ENCODE peak calls at places on chromosome 17, in five cellular contexts. T is small intestine, F is NCI-H1092, Z is stomach, D is type B pancreatic cell. H is an unnamed sample.
A peak's percentile ranks its signal among the peaks of the same experiment; 100 is the strongest.

GRCh38 chr17:50562266-50563094 is 2.0 kb downstream of the CACNA1G start:
- DNase-seq in T (no peak), F (no peak), Z (no peak), D (no peak), H (no peak)

GRCh38 chr17:43599835-43600234 is 53.7 kb upstream of the ETV4 start:
- DNase-seq in T (no peak), F (no peak), Z (no peak), D (no peak), H (peak; percentile 37)

GRCh38 chr17:59046192-59046591 is 60.5 kb downstream of the TRIM37 start:
- DNase-seq in T (no peak), F (no peak), Z (no peak), D (no peak), H (no peak)

GRCh38 chr17:45093444-45094110 is 32.5 kb downstream of the NMT1 start:
- DNase-seq in T (no peak), F (no peak), Z (no peak), D (no peak), H (no peak)

GRCh38 chr17:65564793-65565192 is 3.3 kb upstream of the AXIN2 start:
- DNase-seq in T (peak; percentile 81), F (peak; percentile 51), Z (peak; percentile 55), D (no peak), H (no peak)

GRCh38 chr17:15966183-15966878 is 21.4 kb downstream of the ADORA2B start:
- DNase-seq in T (no peak), F (peak; percentile 42), Z (peak; percentile 72), D (no peak), H (no peak)

GRCh38 chr17:58311429-58311894 is 17.1 kb downstream of the TSPOAP1 start:
- DNase-seq in T (no peak), F (no peak), Z (no peak), D (no peak), H (no peak)

GRCh38 chr17:82892869-82893565 is 53.2 kb upstream of the ZNF750 start:
- DNase-seq in T (peak; percentile 58), F (no peak), Z (peak; percentile 77), D (no peak), H (no peak)

GRCh38 chr17:53570731-53571130 is 252.0 kb upstream of the KIF2B start:
- DNase-seq in T (no peak), F (no peak), Z (no peak), D (no peak), H (peak; percentile 13)

GRCh38 chr17:70622382-70623260 is 453.3 kb downstream of the KCNJ2 start:
- DNase-seq in T (no peak), F (peak; percentile 46), Z (peak; percentile 42), D (no peak), H (peak; percentile 35)

GRCh38 chr17:40538019-40538935 is 27.0 kb downstream of the CCR7 start:
- DNase-seq in T (no peak), F (no peak), Z (no peak), D (no peak), H (no peak)

GRCh38 chr17:882827-883585 is 96.6 kb downstream of the NXN start:
- DNase-seq in T (no peak), F (no peak), Z (peak; percentile 78), D (no peak), H (peak; percentile 46)

H was measured in Caki2.